ENCODE peak calls at places on chromosomes 6 and 20, in four cellular contexts. W is keratinocyte, D is suprapubic skin, V is fibroblast of lung. I is an unnamed sample. For H3K9me3, the result is how much of the 10 kb centered on the place peaks cover.

GRCh38 chr6:108133594-108134179 is 32.1 kb upstream of the NR2E1 start:
- DNase-seq in W (no peak), D (no peak), V (peak), I (peak)

GRCh38 chr20:61726979-61727378 is 338.7 kb downstream of the TAF4 start:
- DNase-seq in W (no peak), D (no peak), V (no peak), I (no peak)

GRCh38 chr6:30612687-30613248 is 4.3 kb downstream of the PPP1R10 start:
- DNase-seq in W (no peak), D (no peak), V (peak), I (no peak)

GRCh38 chr6:29510202-29510601 is 22.4 kb upstream of the MAS1L start:
- DNase-seq in W (no peak), D (no peak), V (no peak), I (no peak)

GRCh38 chr20:53032021-53033001 is 60.2 kb downstream of the TSHZ2 start:
- DNase-seq in W (no peak), D (no peak), V (peak), I (no peak)

GRCh38 chr20:48180039-48180438 is 394.8 kb upstream of the SULF2 start:
- DNase-seq in W (no peak), D (no peak), V (no peak), I (no peak)

GRCh38 chr20:64138276-64138815 is 25.9 kb upstream of the MYT1 start:
- DNase-seq in W (no peak), D (peak), V (no peak), I (peak)

GRCh38 chr20:62977613-62978558 is 25.4 kb downstream of the SLC17A9 start:
- DNase-seq in W (no peak), D (no peak), V (no peak), I (peak)

GRCh38 chr6:114997813-114998292 is 655.0 kb upstream of the HS3ST5 start:
- DNase-seq in W (no peak), D (no peak), V (no peak), I (no peak)

GRCh38 chr6:13286185-13286584 is 42.2 kb downstream of the TBC1D7 start:
- DNase-seq in W (no peak), D (no peak), V (no peak), I (no peak)

GRCh38 chr6:166903027-166903426 is 53.3 kb downstream of the RNASET2 start:
- DNase-seq in W (no peak), D (no peak), V (no peak), I (no peak)

GRCh38 chr6:111938710-111939109 is 65.5 kb upstream of the FYN start:
- DNase-seq in W (no peak), D (no peak), V (peak), I (no peak)

GRCh38 chr6:13390658-13391057 is 62.3 kb upstream of the TBC1D7 start:
- DNase-seq in W (no peak), D (no peak), V (no peak), I (no peak)

GRCh38 chr6:18185624-18186023 is 30.4 kb downstream of the KDM1B start:
- DNase-seq in W (no peak), D (no peak), V (no peak), I (no peak)

GRCh38 chr6:112839525-112839961 is 492.4 kb downstream of the RFPL4B start:
- DNase-seq in W (no peak), D (no peak), V (peak), I (no peak)

GRCh38 chr20:19070681-19071441 is 141.6 kb upstream of the SLC24A3 start:
- DNase-seq in W (no peak), D (no peak), V (no peak), I (no peak)

GRCh38 chr6:6556738-6557503 is 31.6 kb upstream of the LY86 start:
- DNase-seq in W (no peak), D (no peak), V (peak), I (peak)

GRCh38 chr6:166855416-166855815 is 100.9 kb downstream of the RNASET2 start:
- DNase-seq in W (no peak), D (no peak), V (no peak), I (no peak)

GRCh38 chr6:22708469-22708868 is 139.1 kb downstream of the HDGFL1 start:
- DNase-seq in W (no peak), D (no peak), V (no peak), I (no peak)

DNA sequence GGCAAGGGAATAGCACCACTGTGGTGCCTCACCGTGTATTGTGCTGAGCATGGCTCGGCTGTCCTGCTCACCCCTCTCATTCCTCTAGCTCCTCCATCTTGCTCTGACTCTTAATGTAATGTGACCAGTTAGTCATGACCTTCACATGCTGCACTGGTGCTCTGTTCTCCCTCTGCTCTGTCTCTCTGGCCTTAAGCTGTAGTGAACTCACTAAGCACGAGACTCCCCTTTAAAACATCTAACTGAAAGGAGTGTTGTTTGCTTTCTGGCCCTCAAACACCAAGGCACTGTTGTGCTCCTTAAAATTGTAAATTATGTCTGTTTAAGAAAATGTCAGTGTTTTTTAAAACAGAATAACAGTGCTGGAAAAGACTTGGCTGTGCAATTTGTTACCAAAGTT is 140.4 kb downstream of the HDGFL1 start:
- DNase-seq in W (no peak), D (no peak), V (no peak), I (no peak)
- H3K9me3 ChIP-seq in W (under half), D (under half), V (under half), I (under half)

GRCh38 chr6:34378470-34378869 is 14.0 kb downstream of the NUDT3 start:
- DNase-seq in W (no peak), D (no peak), V (peak), I (peak)

GRCh38 chr6:34374112-34374907 is 18.2 kb downstream of the NUDT3 start:
- DNase-seq in W (no peak), D (no peak), V (no peak), I (no peak)

GRCh38 chr6:34373511-34373910 is 19.0 kb downstream of the NUDT3 start:
- DNase-seq in W (no peak), D (no peak), V (no peak), I (no peak)

GRCh38 chr6:34377984-34378383 is 14.5 kb downstream of the NUDT3 start:
- DNase-seq in W (no peak), D (no peak), V (no peak), I (no peak)

DNA sequence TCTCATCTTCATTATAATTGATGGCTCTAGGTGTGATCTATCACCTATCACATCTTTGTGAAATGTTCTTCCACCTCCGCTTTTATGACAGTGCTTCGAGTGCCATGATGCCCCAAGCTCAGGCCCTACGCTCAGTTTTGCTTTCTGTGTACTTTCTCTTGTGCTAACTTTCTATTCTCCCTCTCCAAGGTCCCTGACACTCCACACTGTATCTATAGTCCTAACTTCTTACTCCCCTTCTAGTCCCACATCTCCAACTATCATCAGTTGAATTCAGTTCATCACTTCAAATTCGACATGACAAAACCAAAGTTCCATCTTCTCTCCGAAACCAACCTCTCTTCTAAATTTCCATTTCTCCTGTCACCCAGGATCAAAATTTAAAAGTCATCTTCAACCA is 16.6 kb downstream of the NUDT3 start:
- DNase-seq in W (no peak), D (no peak), V (no peak), I (no peak)
- H3K9me3 ChIP-seq in W (under half), D (under half), V (under half), I (under half)

GRCh38 chr20:51359947-51360346 is 182.6 kb downstream of the NFATC2 start:
- DNase-seq in W (no peak), D (no peak), V (no peak), I (no peak)

GRCh38 chr20:51360451-51361230 is 181.9 kb downstream of the NFATC2 start:
- DNase-seq in W (peak), D (no peak), V (peak), I (no peak)

GRCh38 chr20:51362254-51362653 is 180.3 kb downstream of the NFATC2 start:
- DNase-seq in W (no peak), D (no peak), V (no peak), I (no peak)

GRCh38 chr20:51359401-51359800 is 183.1 kb downstream of the NFATC2 start:
- DNase-seq in W (no peak), D (no peak), V (no peak), I (no peak)

DNA sequence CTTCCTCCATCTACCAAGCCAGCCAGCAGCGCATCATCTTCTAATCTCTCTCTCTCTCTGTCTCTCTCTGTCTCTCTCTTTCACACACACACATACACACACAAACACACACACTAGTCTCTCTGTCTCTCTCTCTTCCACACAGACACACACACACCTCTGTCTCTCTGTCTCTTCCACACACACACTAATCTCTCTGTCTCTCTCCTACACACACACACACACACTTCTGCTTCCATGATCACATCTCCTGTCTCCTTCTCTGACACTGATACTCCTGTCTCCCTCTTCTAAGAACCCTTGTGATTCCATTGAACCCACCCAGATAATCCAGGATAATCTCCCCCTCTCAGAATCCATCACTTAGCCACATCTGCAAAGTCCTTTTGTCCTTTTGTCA is 181.3 kb downstream of the NFATC2 start:
- DNase-seq in W (no peak), D (no peak), V (no peak), I (no peak)
- H3K9me3 ChIP-seq in W (under half), D (under half), V (under half), I (under half)

DNA sequence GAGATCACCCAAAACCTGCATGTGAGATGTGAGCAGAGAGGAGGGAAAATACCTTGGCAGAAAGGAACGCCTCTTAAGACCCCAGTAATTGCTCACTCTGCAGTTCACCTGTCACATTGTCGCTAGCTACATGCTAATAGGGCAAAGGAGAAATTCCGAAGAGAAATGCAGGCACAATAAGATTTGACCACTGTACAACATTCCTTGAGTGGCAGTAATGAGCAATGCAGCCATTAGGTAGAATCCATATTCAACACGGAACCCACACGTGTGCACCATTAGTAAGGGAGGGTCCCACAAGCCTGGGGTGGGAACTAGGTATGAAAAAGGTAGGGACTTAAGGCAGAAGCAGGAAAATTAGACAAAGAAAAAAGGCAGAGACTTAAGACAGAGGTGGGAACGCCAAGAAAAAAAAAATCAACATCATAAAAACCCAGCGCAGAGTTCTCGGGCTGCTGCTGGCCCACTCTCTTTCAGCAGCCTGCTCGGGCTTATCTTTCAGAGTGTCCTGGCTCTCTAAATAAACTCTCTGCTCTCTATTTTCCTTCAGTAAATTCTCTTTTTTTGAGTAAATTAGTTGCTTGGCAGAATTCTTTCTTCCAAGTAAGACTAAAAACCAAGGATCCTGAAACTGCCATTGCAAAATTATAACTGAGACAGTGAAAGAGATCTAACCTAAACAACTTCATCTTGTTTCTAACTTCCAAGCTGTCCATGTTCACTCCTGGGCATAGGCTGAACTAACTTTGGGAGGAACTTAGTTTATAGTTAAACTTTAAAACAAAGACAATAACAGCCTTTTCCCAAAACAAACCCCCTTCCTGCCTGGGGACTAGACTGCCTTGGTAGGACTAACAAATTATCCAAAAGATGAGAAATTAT is 116.5 kb downstream of the CD24 start:
- DNase-seq in W (no peak), D (no peak), V (no peak), I (no peak)
- H3K9me3 ChIP-seq in W (under half), D (under half), V (under half), I (under half)

DNA sequence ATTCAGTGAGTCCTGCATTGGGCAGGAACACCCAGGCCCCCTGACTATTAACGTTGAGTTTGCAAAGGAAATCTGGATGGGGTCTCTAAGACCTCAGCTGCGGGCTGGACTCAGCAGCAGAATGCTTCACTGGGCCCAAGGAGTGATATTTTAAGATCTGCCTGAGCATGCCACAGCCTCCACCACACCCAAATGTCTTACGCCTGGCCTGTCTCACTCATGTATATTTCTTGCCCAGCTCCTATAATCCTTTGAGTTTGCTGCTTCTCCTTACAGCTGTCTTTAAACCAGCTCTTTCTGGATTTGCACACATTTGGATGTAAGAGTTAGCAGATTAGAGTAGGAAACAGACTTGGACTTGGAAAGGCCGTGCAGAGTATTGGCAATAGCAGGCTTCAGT is 16.3 kb downstream of the CASS4 start:
- DNase-seq in W (no peak), D (no peak), V (no peak), I (no peak)
- H3K9me3 ChIP-seq in W (under half), D (under half), V (under half), I (under half)

DNA sequence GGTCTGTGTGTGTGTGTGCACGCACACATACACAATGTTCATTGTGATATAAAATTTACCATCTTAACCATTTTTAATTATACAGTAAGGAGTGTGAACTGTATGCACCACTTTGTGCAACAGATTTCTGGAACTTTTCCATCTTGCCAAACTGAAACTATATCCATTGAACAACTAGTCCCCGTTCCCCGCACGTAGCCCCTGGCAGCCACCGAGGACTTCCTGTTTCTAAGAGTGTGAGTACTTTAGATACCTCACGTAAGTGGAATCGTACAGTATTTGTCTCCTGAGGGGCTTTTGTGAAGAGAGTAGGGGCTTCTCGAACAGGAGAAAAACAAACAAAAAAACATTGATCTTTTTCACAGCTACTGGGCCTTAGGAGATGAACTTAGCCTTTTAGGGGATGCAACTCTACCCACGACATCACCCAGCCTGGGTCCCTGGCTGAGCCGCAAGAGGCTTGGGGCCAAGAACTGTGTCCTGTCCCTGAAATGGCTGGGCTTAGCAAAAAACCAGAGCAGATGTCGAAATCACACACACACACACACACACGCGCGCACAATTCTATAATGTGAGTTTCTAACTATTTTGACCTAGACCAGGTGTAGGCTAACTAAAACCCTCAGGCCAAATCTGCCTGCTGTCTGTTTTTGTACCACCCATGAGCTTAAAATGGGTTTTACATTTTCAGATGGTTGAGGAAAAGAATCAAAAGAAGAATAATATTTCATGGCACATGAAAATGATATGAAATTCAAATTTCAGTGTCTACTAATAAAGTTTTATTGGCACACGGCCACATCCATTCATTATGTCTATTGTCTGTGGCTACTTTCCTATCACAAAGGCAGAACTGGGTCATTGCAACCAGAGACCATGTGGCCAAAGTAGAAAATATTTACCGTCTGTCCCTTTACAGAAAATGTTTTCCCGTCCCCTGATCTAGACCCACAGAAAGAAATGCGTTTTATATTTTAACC is 144.2 kb downstream of the EYA2 start:
- DNase-seq in W (no peak), D (no peak), V (peak), I (no peak)
- H3K9me3 ChIP-seq in W (under half), D (under half), V (under half), I (under half)

GRCh38 chr6:333379-334002 is 41.2 kb downstream of the DUSP22 start:
- DNase-seq in W (no peak), D (no peak), V (no peak), I (no peak)

GRCh38 chr6:329888-330691 is 37.8 kb downstream of the DUSP22 start:
- DNase-seq in W (no peak), D (no peak), V (peak), I (peak)

GRCh38 chr6:330948-331347 is 38.7 kb downstream of the DUSP22 start:
- DNase-seq in W (no peak), D (no peak), V (no peak), I (no peak)

GRCh38 chr6:332671-333070 is 40.4 kb downstream of the DUSP22 start:
- DNase-seq in W (no peak), D (no peak), V (peak), I (no peak)

DNA sequence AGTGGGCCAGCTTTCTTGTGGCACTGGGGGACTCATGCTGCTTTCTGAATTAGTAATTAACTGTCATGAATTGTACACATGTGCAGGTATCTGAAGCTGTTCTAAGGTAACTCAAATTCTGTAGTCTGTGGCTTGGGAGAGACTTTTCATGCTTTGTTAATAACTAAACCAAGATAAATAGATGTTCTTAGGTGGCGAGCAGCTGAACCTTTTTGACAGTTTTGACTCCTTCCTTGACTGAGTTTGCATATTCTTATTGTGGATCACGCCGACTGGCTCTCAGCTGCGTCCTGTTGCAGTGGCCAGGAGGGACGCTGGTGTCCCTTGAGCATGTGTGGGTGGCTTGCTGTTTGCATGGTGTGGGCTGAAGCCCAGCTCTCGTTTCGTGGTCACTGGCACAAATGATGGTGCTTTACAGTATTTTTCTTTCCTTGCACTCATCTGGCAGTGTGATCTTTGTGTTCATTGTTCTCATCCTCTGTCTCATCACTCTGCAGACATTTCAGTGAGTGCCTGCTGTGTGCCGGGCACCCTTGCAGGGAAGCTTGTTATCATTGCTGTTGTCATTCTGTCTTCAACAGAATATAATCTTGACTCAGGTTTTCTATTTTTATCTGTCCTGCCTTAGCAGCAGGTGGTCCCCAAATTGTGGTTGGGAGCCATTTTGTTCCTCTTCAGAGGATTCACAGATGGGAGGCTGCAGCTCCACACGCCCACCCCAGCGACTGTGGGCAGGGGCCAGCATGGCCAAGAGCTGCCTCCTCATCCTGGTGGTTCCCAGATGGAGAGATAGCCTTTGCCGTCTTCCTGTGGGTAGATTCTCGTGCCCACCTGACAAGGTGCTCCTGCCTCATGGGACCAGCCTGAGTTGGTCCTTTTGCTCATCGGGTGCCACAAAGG is 39.6 kb downstream of the DUSP22 start:
- DNase-seq in W (no peak), D (no peak), V (no peak), I (no peak)
- H3K9me3 ChIP-seq in W (under half), D (under half), V (under half), I (under half)

GRCh38 chr6:153412519-153412918 is 281.4 kb upstream of the RGS17 start:
- DNase-seq in W (no peak), D (no peak), V (peak), I (no peak)
- H3K9me3 ChIP-seq in W (under half), D (under half), V (under half), I (under half)

GRCh38 chr6:38775870-38776269 is 60.8 kb downstream of the DNAH8 start:
- DNase-seq in W (no peak), D (no peak), V (no peak), I (no peak)
- H3K9me3 ChIP-seq in W (under half), D (under half), V (under half), I (under half)

I was measured in SK-N-SH.